ENCODE peak calls at places on chromosomes 7 and 10, in eight cellular contexts. Z is DND-41, B is OCI-LY7, T is SJSA1, Y is mucosa of descending colon, I is body of pancreas, P is GM23338, L is neuronal stem cell. U is an unnamed sample.

GRCh38 chr7:90594791-90595317 is 1.3 kb upstream of the CDK14 start:
- DNase-seq in B (no peak), Z (no peak), L (peak; percentile 18), I (no peak), T (peak; percentile 84), Y (no peak), P (peak; percentile 84), U (peak; percentile 77)

GRCh38 chr10:86439544-86439943 is 72.9 kb upstream of the GRID1 start:
- DNase-seq in T (no peak), L (no peak), B (no peak), I (peak; percentile 41), P (no peak), Y (no peak), Z (no peak), U (peak; percentile 73)

GRCh38 chr10:89165923-89166322 is 41.2 kb downstream of the CH25H start:
- DNase-seq in P (no peak), B (no peak), Y (no peak), I (no peak), T (no peak), L (no peak), Z (no peak), U (no peak)

GRCh38 chr7:11228515-11228914 is 254.8 kb downstream of the PHF14 start:
- DNase-seq in I (peak; percentile 53), P (no peak), L (no peak), Z (no peak), T (no peak), B (no peak), Y (peak; percentile 39), U (no peak)

GRCh38 chr7:146150153-146150552 is 33.6 kb downstream of the CNTNAP2 start:
- DNase-seq in T (no peak), L (no peak), I (no peak), B (no peak), Y (no peak), Z (no peak), P (no peak), U (no peak)

GRCh38 chr10:30114871-30115270 is 55.5 kb upstream of the JCAD start:
- DNase-seq in Y (no peak), I (no peak), Z (no peak), L (no peak), T (no peak), P (peak; percentile 21), B (no peak), U (no peak)

GRCh38 chr7:99694201-99694911 is 14.6 kb upstream of the CYP3A5 start:
- DNase-seq in B (no peak), Y (no peak), L (no peak), T (no peak), I (peak; percentile 24), P (no peak), Z (no peak), U (no peak)

GRCh38 chr7:4218481-4218880 is 463.6 kb upstream of the FOXK1 start:
- DNase-seq in P (no peak), B (no peak), L (no peak), T (no peak), Y (no peak), I (no peak), Z (no peak), U (no peak)

GRCh38 chr10:101986277-101986971 is 69.5 kb downstream of the ARMH3 start:
- DNase-seq in T (no peak), I (no peak), P (no peak), B (no peak), Y (no peak), Z (no peak), L (no peak), U (no peak)

GRCh38 chr10:99582255-99582770 is 37.9 kb downstream of the SLC25A28 start:
- DNase-seq in L (no peak), T (peak; percentile 6), Z (no peak), Y (no peak), B (no peak), I (no peak), P (no peak), U (no peak)

GRCh38 chr10:48763403-48763802 is 78.7 kb downstream of the WDFY4 start:
- DNase-seq in I (no peak), L (no peak), P (no peak), B (no peak), Y (no peak), T (no peak), Z (no peak), U (no peak)

GRCh38 chr7:20929199-20929598 is 142.5 kb upstream of the SP8 start:
- DNase-seq in T (no peak), P (no peak), I (no peak), B (no peak), Z (no peak), Y (no peak), L (no peak), U (no peak)

GRCh38 chr7:121366852-121367431 is 29.2 kb downstream of the FAM3C start:
- DNase-seq in Y (no peak), I (no peak), Z (no peak), T (peak; percentile 40), L (peak; percentile 6), B (peak; percentile 46), P (peak; percentile 21), U (no peak)

DNA sequence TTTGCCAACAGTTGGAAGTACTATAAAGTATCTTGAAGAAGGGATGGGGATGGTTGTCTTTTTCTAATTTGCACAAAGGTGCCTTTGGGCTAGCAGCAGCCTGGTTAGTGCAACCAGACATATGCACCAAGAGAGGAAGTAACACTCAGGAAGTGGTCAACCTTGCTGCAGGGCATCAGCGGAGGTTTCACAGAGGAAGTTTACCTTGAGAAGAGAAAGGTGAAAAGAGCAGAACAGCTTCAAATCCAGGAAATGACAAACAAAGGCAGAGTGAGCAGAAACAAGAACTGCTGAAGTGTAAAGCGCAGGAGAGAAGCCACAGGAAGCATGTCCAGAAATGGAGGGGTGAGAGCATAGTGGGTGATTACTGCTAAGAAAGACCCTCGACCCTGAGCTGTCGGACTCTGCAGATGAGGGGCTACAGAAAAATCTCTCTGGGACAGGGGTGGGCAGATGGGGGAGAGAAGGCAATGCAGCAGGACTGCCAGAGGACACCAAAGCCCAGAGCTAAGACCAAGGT is 66.9 kb downstream of the STK17A start:
- DNase-seq in I (no peak), P (no peak), Y (no peak), T (no peak), L (no peak), Z (peak; percentile 65), B (peak; percentile 96), U (no peak)
- H3K4me1 ChIP-seq in I (peaks cover 60% of the 10 kb centered on the region), P (peaks cover 61% of the 10 kb centered on the region), Y (peaks cover 20% of the 10 kb centered on the region), T (peaks cover 65% of the 10 kb centered on the region), L (peaks cover 36% of the 10 kb centered on the region), Z (peaks cover 66% of the 10 kb centered on the region), B (peaks cover 95% of the 10 kb centered on the region), U (peaks cover 55% of the 10 kb centered on the region)

GRCh38 chr7:101878938-101879337 is 61.5 kb downstream of the CUX1 start:
- DNase-seq in L (no peak), Z (no peak), B (peak; percentile 54), I (no peak), Y (no peak), T (no peak), P (no peak), U (no peak)

GRCh38 chr7:101875215-101875846 is 57.9 kb downstream of the CUX1 start:
- DNase-seq in Z (no peak), P (no peak), Y (no peak), L (no peak), I (no peak), T (no peak), B (no peak), U (no peak)

GRCh38 chr7:101879565-101879964 is 62.1 kb downstream of the CUX1 start:
- DNase-seq in B (no peak), Y (no peak), P (no peak), Z (no peak), T (no peak), I (no peak), L (no peak), U (no peak)

GRCh38 chr7:101880536-101881443 is 63.4 kb downstream of the CUX1 start:
- DNase-seq in L (no peak), I (no peak), T (no peak), P (no peak), Y (no peak), B (no peak), Z (no peak), U (no peak)

GRCh38 chr7:101877882-101878591 is 60.6 kb downstream of the CUX1 start:
- DNase-seq in P (peak; percentile 45), Z (no peak), L (no peak), I (no peak), T (no peak), Y (no peak), B (no peak), U (no peak)
- H3K4me1 ChIP-seq in P (peaks cover 78% of the 10 kb centered on the region), Z (no peaks in the 10 kb centered on the region), L (peaks cover 19% of the 10 kb centered on the region), I (peaks cover 30% of the 10 kb centered on the region), T (peaks cover 27% of the 10 kb centered on the region), Y (peaks cover 38% of the 10 kb centered on the region), B (peaks cover 100% of the 10 kb centered on the region), U (peaks cover 27% of the 10 kb centered on the region)

DNA sequence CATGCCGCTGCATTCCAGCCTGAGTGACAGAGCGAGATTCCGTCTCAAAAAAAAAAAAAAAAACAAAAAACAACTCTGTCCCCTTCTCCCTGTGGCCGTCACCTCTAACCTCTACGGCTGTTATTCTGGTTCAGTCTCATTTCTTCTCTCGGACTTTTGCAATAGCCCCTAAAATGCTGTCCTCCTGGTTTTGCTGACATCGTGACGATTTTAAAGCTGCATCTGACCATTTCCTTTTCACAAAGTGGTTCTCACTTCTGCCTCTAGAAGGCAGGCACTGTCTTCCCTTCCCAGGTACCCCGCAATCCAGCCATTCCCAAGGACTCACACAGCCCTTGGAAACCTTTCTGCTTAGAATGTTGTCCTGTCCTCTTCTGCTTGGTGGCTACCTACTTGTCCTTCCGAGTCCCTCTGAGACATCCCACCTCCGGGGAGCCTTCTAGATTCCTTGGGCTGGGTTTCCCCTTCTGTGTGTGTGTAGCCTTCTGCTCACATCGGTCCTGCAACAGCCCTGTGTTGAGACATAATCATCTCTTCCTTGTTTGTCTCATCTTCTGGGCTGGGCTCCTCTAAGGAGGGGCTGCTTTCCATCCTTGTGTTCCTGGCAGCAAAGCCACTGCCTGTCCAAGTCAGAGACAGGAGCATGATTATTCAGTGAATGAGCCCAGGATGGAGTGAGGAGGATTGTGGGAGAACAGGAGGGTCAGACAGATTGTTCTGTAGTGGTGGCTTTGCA is 83.1 kb downstream of the GRK5 start:
- DNase-seq in Y (no peak), Z (no peak), P (peak; percentile 35), B (no peak), I (no peak), L (no peak), T (no peak), U (no peak)
- H3K4me1 ChIP-seq in Y (peaks cover 5% of the 10 kb centered on the region), Z (peaks cover 12% of the 10 kb centered on the region), P (no peaks in the 10 kb centered on the region), B (peaks cover 52% of the 10 kb centered on the region), I (peaks cover 17% of the 10 kb centered on the region), L (peaks cover 6% of the 10 kb centered on the region), T (peaks cover 8% of the 10 kb centered on the region), U (no peaks in the 10 kb centered on the region)

DNA sequence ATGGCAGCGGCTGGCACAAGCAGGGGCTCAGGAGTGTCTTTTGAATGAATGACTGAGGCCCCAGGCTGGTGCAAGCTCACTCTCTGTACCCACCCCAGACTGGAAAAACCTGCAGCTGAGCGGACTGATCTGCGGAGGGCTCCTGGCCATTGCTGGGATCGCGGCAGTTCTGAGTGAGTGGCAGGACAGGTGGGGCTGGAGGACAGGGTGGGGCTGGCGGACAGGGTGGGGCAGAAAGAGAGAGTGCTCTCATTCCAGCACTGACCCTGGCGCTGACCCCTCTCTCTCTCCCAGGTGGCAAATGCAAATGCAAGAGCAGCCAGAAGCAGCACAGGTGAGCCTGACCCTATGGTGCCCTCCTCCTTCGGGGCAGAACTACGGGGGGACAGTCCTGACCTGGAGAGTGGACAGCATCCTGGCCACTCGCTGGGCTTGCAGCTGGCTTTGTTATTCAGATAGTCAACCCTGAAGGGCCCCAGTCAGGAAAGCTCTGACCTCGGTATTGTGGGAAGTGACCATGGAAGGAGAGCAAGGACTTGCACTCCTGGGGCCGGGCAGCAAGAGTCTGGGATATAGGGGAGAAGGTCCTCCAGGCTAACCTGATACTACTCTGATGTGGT is 4.1 kb downstream of the FXYD4 start:
- DNase-seq in L (no peak), B (no peak), Z (no peak), I (no peak), Y (no peak), P (no peak), T (no peak), U (no peak)
- H3K4me1 ChIP-seq in L (peaks cover 15% of the 10 kb centered on the region), B (no peaks in the 10 kb centered on the region), Z (no peaks in the 10 kb centered on the region), I (no peaks in the 10 kb centered on the region), Y (no peaks in the 10 kb centered on the region), P (no peaks in the 10 kb centered on the region), T (no peaks in the 10 kb centered on the region), U (no peaks in the 10 kb centered on the region)

U was measured in RWPE2.